ENCODE peak calls at places on chromosome 13, in four cellular contexts. Y, B, G and O are unnamed samples. For H3K4me1, the result is how much of the 10 kb centered on the place peaks cover.

GRCh38 chr13:97058896-97059295 is 64.6 kb upstream of the OXGR1 start:
- DNase-seq in G (no peak), Y (no peak), B (no peak), O (no peak)

GRCh38 chr13:27034678-27035111 is 136.9 kb downstream of the USP12 start:
- DNase-seq in G (no peak), Y (no peak), B (no peak), O (no peak)

GRCh38 chr13:25118371-25118770 is 22.4 kb downstream of the PABPC3 start:
- DNase-seq in Y (no peak), G (no peak), B (no peak), O (no peak)

GRCh38 chr13:45231722-45232121 is 30.9 kb upstream of the KCTD4 start:
- DNase-seq in B (no peak), G (no peak), Y (no peak), O (no peak)

GRCh38 chr13:23578411-23579071 is 8.3 kb downstream of the TNFRSF19 start:
- DNase-seq in B (peak), Y (peak), G (no peak), O (peak)

GRCh38 chr13:44796597-44797517 is 192.4 kb downstream of the NUFIP1 start:
- DNase-seq in G (no peak), B (no peak), Y (no peak), O (no peak)

GRCh38 chr13:97108535-97108910 is 113.6 kb upstream of the MBNL2 start:
- DNase-seq in G (no peak), Y (no peak), B (no peak), O (no peak)

GRCh38 chr13:24630121-24630520 is 50.1 kb upstream of the ATP12A start:
- DNase-seq in B (no peak), Y (no peak), G (no peak), O (no peak)

GRCh38 chr13:50365683-50366391 is 350.6 kb downstream of the KCNRG start:
- DNase-seq in G (peak), Y (no peak), B (peak), O (no peak)

GRCh38 chr13:39688699-39689405 is 33.4 kb downstream of the COG6 start:
- DNase-seq in Y (no peak), B (no peak), G (peak), O (no peak)

GRCh38 chr13:113802090-113802531 is 43.1 kb downstream of the TMEM255B start:
- DNase-seq in Y (no peak), G (no peak), B (peak), O (peak)

GRCh38 chr13:110232146-110232545 is 74.8 kb downstream of the COL4A1 start:
- DNase-seq in Y (no peak), B (no peak), G (no peak), O (no peak)

GRCh38 chr13:110044521-110045200 is 258.3 kb upstream of the IRS2 start:
- DNase-seq in Y (no peak), G (no peak), B (no peak), O (peak)

GRCh38 chr13:30224732-30225131 is 82.6 kb downstream of the KATNAL1 start:
- DNase-seq in B (no peak), Y (no peak), G (no peak), O (no peak)

GRCh38 chr13:94236132-94236531 is 243.3 kb downstream of the DCT start:
- DNase-seq in B (no peak), G (no peak), Y (no peak), O (no peak)

GRCh38 chr13:99305180-99305965 is 1.8 kb downstream of the GPR183 start:
- DNase-seq in G (no peak), Y (no peak), B (no peak), O (no peak)

GRCh38 chr13:99302637-99303505 is 4.3 kb downstream of the GPR183 start:
- DNase-seq in Y (no peak), G (no peak), B (no peak), O (no peak)

GRCh38 chr13:99304541-99304940 is 2.7 kb downstream of the GPR183 start:
- DNase-seq in Y (no peak), B (no peak), G (no peak), O (no peak)

GRCh38 chr13:99301913-99302636 is 5.1 kb downstream of the GPR183 start:
- DNase-seq in G (no peak), Y (no peak), B (no peak), O (no peak)

GRCh38 chr13:99303863-99304521 is 3.2 kb downstream of the GPR183 start:
- DNase-seq in Y (no peak), B (no peak), G (no peak), O (no peak)
- H3K4me1 ChIP-seq in Y (under half), B (under half), G (under half), O (under half)

GRCh38 chr13:105159794-105160193 is 1375.7 kb downstream of the EFNB2 start:
- DNase-seq in G (no peak), Y (no peak), B (no peak), O (no peak)
- TF ChIP-seq ZNF274 in G (no peak), Y (no peak), B (no peak), O (no peak)

DNA sequence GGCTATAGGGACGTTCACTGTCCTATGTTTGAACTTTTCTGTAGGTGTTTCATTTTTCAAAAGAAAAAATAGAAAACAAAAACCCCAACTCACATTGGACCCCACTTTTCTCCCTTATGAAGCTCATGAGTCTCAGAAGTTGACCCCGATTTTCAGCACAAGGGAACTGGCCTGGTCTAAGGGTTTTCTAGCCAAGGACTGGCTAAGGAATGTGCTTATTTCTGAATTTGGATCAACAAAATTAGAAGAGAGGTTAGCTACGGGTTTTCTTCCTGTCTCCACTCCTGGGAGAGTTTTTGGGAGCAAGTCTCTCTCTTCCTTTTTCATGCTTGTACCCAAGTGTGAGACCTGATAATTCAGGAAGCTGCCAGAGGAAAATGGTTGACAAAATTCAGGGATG is 453.2 kb downstream of the KLF12 start:
- DNase-seq in G (no peak), B (no peak), Y (no peak), O (no peak)
- TF ChIP-seq SUZ12 in G (no peak), B (no peak), Y (no peak), O (no peak)

DNA sequence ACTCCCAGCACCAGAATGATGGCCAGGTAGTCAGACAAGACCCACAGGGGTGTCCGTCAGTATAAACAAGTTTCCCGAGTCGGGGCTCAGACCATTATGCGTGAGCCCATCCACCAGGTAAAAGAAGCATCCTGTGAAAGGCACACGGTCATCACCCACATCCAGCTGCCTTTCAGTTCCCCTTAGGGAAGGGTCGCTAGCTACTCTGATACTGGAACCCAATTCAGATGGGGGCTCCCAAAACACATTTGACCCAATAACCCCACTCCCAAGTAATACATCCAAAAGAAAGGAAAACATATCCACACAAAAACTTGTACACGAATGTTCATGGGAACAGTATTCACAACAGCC is 66.8 kb downstream of the STK24 start:
- DNase-seq in G (no peak), B (no peak), Y (no peak), O (no peak)
- H3K4me1 ChIP-seq in G (half or more), B (half or more), Y (under half), O (under half)

GRCh38 chr13:103140001-103140671 is 73.9 kb upstream of the SLC10A2 start:
- DNase-seq in B (peak), Y (no peak), G (peak), O (peak)
- TF ChIP-seq ZNF274 in B (no peak), Y (no peak), G (no peak), O (no peak)